ENCODE peak calls at places on chromosomes 7 and 10, in seven cellular contexts. Q is uterus, M is A549, T is IMR-90, Y is H1, I is sigmoid colon, G is Peyer's patch. O is an unnamed sample.

GRCh38 chr7:135729230-135729629 is 1.2 kb upstream of the SLC13A4 start:
- DNase-seq in M (no peak), Q (no peak), Y (no peak), I (no peak), T (no peak), G (no peak), O (no peak)

GRCh38 chr7:151064454-151064853 is 5.1 kb downstream of the SLC4A2 start:
- DNase-seq in Y (no peak), I (no peak), T (no peak), Q (no peak), M (no peak), G (no peak), O (no peak)

GRCh38 chr10:71383972-71384687 is 12.6 kb upstream of the CDH23 start:
- DNase-seq in Q (peak), T (peak), M (peak), G (peak), Y (peak), I (peak), O (peak)

GRCh38 chr7:105112440-105113418 is 98.7 kb downstream of the KMT2E start:
- DNase-seq in M (no peak), Q (no peak), I (no peak), T (no peak), Y (no peak), G (no peak), O (peak)

GRCh38 chr7:11533229-11533820 is 298.7 kb downstream of the THSD7A start:
- DNase-seq in Q (no peak), I (no peak), M (no peak), T (no peak), G (no peak), Y (no peak), O (no peak)

GRCh38 chr7:29871787-29872398 is 65.6 kb downstream of the WIPF3 start:
- DNase-seq in Y (no peak), I (no peak), M (no peak), Q (no peak), T (peak), G (no peak), O (no peak)

GRCh38 chr7:64880322-64881297 is 22.5 kb upstream of the ZNF273 start:
- DNase-seq in T (no peak), I (peak), G (no peak), M (no peak), Q (no peak), Y (peak), O (no peak)

GRCh38 chr10:80535671-80536360 is 1.9 kb upstream of the SH2D4B start:
- DNase-seq in G (peak), M (peak), Q (peak), T (no peak), I (peak), Y (peak), O (peak)

GRCh38 chr10:102502337-102503151 is at the start of gene ACTR1A:
- DNase-seq in T (peak), Y (peak), Q (peak), G (peak), M (peak), I (peak), O (peak)
- TF ChIP-seq POLR2A in T (peak), Y (no peak), Q (peak), G (peak), M (peak), I (peak), O (peak)

DNA sequence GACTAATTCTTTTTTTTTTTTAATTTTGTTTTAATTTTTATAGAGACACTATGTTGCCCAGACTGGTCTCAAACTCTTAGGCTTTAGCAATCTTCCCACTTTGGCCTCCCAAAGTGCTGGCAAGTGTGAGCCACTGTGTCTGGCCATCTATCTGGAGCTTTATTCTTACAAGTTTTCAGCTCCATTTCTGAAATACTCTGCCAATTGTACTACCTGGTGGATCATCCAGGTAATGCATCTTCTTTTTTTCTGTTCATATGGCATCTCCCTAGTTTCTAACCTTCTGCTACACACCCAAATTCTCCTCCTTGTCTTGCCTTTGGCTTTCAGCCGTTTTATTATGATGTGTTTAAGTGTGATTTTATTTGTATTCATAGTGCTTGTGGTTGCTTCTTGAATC is 40.2 kb downstream of the ZNF365 start:
- DNase-seq in G (no peak), I (no peak), Y (no peak), M (no peak), T (no peak), Q (no peak), O (no peak)
- TF ChIP-seq CTCF in G (no peak), I (no peak), Y (no peak), M (no peak), T (no peak), Q (no peak), O (no peak)

GRCh38 chr7:6654113-6654841 is 17.2 kb downstream of the ZNF316 start:
- DNase-seq in M (no peak), Q (no peak), G (no peak), Y (no peak), T (no peak), I (no peak), O (no peak)
- TF ChIP-seq POLR2A in M (no peak), Q (no peak), G (no peak), Y (no peak), T (no peak), I (no peak), O (no peak)

DNA sequence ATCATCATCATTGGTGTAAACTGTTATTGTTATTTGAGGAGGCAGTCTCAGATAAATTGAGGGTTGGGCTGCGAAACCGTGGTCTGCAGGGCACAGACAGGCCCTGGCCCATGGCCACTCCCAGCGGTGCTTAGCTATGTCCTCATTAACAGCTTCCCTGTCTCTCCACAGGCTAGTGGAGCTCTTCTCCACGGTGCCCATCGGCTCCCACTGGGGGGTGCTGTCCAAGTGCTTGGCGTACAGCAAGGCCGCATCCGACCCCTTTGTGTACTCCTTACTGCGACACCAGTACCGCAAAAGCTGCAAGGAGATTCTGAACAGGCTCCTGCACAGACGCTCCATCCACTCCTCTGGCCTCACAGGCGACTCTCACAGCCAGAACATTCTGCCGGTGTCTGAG is 21.6 kb downstream of the GPR26 start:
- DNase-seq in I (no peak), Y (no peak), T (no peak), M (no peak), Q (no peak), G (no peak), O (no peak)
- TF ChIP-seq CTCF in I (no peak), Y (peak), T (no peak), M (no peak), Q (no peak), G (no peak), O (no peak)

GRCh38 chr10:30433779-30434272 is at the start of gene MAP3K8:
- DNase-seq in T (peak), M (peak), Q (peak), I (peak), G (peak), Y (peak), O (peak)
- TF ChIP-seq POLR2A in T (peak), M (peak), Q (peak), I (peak), G (peak), Y (peak), O (peak)

DNA sequence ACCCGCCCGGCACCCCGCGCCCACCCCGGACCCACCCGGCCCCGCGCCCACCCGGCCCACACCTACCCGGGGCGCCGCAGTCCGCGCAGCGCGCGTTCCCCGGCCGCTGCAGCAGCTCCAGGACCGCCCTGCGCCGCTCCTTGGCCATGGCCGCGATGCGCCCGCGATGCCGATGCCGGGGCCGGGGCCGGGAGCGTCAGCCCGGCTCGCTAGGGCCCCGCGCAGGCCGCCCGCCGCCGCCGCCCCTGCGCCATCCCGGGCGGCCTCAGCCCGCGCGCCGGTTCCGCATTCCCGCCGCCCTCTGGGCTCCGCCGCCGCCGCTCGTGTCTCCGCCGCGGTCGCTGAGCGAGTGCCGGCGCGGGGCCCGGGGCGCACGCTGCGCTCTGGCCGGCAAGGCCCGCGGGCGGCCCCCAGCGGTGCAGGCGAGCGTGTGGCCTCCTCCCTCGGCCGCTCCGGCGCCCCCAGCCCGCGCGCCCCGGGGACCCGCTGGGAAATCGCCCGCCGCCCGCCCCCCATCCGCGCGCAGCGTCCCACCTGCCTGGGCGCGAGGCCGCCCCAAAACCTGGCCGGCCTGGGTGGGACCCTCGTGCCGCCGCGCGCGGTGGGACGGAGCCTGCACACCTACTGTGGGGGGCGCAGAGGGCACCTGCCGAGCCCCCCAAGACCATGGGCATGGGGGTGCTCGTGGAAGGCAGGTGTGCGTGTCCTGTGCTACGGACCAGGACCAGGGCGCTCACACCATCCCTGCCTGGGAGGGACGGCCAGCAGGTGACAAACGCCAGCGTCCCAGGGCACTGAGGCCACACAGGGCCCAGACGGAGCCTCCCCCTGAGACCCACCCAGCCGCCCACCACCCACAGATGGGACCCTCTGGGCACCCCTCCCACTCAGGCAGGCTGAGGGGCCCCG is at the start of gene ADAP1:
- DNase-seq in M (peak), T (peak), Q (no peak), Y (no peak), I (peak), G (no peak), O (peak)
- TF ChIP-seq CTCF in M (peak), T (peak), Q (peak), Y (no peak), I (no peak), G (no peak), O (peak)

DNA sequence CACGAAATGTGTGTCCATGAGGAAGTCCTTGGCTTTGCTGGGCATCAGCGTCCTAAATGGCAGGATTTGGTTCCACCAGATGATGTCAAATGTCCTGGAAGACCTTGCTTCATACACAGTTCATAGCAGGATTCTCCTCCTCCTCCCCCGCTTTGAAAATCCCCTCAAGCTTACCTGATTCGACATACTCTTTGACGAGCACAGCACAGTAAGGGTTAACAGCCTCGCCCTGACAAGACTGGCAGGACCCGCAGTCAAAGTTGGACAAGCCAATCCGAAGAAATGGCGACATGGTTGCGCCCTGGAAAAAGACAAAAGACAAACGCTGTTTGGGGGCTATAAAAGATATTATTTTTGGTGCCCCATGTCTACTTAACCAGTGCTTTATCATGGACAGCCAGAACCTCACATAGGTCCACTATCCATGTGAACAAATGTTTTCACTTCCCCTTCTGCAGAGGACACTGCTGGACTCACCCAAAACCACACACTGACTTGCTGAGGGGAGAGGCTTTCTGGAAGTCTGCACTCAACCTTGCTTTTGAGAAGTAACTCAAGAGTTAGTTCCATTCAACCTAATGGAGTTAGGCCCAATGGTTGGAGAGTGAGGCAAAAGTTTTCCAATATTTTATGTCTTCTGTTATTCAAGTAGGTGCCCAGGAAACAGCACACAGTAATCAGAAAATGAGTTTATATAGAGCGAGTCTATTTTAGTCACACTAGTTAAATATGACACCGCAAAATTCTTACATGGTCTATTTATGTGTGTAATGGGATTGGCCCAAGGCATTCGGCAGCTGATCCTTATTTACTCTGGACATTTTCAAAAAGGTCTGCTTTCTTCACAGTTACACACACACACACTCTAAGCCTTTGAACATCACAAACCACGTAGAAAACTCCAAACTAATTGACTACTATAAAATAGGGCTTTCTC is 65.0 kb downstream of the PRKCQ start:
- DNase-seq in Q (no peak), I (no peak), T (no peak), M (no peak), Y (no peak), G (no peak), O (no peak)
- TF ChIP-seq POLR2A in Q (no peak), I (no peak), T (no peak), M (no peak), Y (no peak), G (no peak), O (no peak)

DNA sequence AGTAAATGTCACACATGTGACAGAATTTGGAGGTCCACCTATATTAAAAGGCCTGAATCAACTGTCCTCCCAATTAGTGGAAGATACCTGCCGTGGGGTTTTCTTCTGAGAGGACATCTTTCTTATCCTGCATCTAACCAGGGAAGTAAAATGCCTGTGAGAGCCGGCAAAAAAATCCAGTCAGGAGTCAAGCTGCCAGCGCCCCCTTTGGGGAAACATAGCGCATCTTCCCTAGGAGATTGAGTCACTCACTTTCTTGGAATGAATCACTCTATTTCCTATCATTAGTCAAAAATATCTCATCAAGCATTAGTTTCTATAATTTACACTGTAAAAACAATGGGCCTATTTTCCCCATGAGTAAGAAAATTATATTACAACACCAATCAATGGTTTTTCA is 66.4 kb upstream of the ANK3 start:
- DNase-seq in G (no peak), T (peak), Q (no peak), M (no peak), I (no peak), Y (peak), O (no peak)
- TF ChIP-seq CTCF in G (no peak), T (peak), Q (no peak), M (no peak), I (no peak), Y (peak), O (no peak)